ENCODE peak calls at places on chromosomes 6 and 20, in nine cellular contexts. One of them, this sample, is unnamed.

GRCh38 chr6:33566182-33567084 is 13.6 kb downstream of the BAK1 start:
- DNase-seq in NCI-H774: no peak
- DNase-seq in PC-3: peak; percentile 61
- DNase-seq in IMR-90: peak; percentile 60
- DNase-seq in HCT116: no peak
- DNase-seq in stimulated activated CD4-positive, alpha-beta T cell treated with anti-CD3 and anti-CD28 coated beads, Interleukin-15, amount 100 ng/mL, for 48 hours: no peak
- DNase-seq in HAP-1: no peak
- DNase-seq in activated CD4-positive, CD25-positive, alpha-beta regulatory T cell: no peak
- DNase-seq in omental fat pad: no peak
- DNase-seq in this sample: no peak

GRCh38 chr6:125574604-125575003 is 174.8 kb upstream of the HEY2 start:
- DNase-seq in NCI-H774: no peak
- DNase-seq in stimulated activated CD4-positive, alpha-beta T cell treated with anti-CD3 and anti-CD28 coated beads, Interleukin-15, amount 100 ng/mL, for 48 hours: no peak
- DNase-seq in HCT116: no peak
- DNase-seq in omental fat pad: no peak
- DNase-seq in IMR-90: no peak
- DNase-seq in activated CD4-positive, CD25-positive, alpha-beta regulatory T cell: no peak
- DNase-seq in PC-3: no peak
- DNase-seq in HAP-1: no peak
- DNase-seq in this sample: no peak

GRCh38 chr6:117549606-117550005 is 52.7 kb downstream of the GOPC start:
- DNase-seq in HCT116: no peak
- DNase-seq in activated CD4-positive, CD25-positive, alpha-beta regulatory T cell: no peak
- DNase-seq in stimulated activated CD4-positive, alpha-beta T cell treated with anti-CD3 and anti-CD28 coated beads, Interleukin-15, amount 100 ng/mL, for 48 hours: no peak
- DNase-seq in IMR-90: no peak
- DNase-seq in PC-3: no peak
- DNase-seq in omental fat pad: no peak
- DNase-seq in NCI-H774: no peak
- DNase-seq in HAP-1: no peak
- DNase-seq in this sample: no peak

GRCh38 chr20:25543068-25543467 is 42.3 kb downstream of the NINL start:
- DNase-seq in HAP-1: no peak
- DNase-seq in PC-3: peak; percentile 53
- DNase-seq in omental fat pad: no peak
- DNase-seq in HCT116: no peak
- DNase-seq in IMR-90: peak; percentile 66
- DNase-seq in stimulated activated CD4-positive, alpha-beta T cell treated with anti-CD3 and anti-CD28 coated beads, Interleukin-15, amount 100 ng/mL, for 48 hours: no peak
- DNase-seq in NCI-H774: no peak
- DNase-seq in activated CD4-positive, CD25-positive, alpha-beta regulatory T cell: no peak
- DNase-seq in this sample: no peak

GRCh38 chr20:36792422-36792821 is 18.9 kb upstream of the DSN1 start:
- DNase-seq in activated CD4-positive, CD25-positive, alpha-beta regulatory T cell: no peak
- DNase-seq in omental fat pad: no peak
- DNase-seq in PC-3: peak; percentile 74
- DNase-seq in IMR-90: peak; percentile 72
- DNase-seq in HAP-1: peak; percentile 70
- DNase-seq in HCT116: peak; percentile 57
- DNase-seq in stimulated activated CD4-positive, alpha-beta T cell treated with anti-CD3 and anti-CD28 coated beads, Interleukin-15, amount 100 ng/mL, for 48 hours: no peak
- DNase-seq in NCI-H774: no peak
- DNase-seq in this sample: no peak

GRCh38 chr6:18976091-18976490 is 588.9 kb downstream of the RNF144B start:
- DNase-seq in activated CD4-positive, CD25-positive, alpha-beta regulatory T cell: no peak
- DNase-seq in HCT116: no peak
- DNase-seq in NCI-H774: no peak
- DNase-seq in PC-3: no peak
- DNase-seq in IMR-90: no peak
- DNase-seq in omental fat pad: no peak
- DNase-seq in stimulated activated CD4-positive, alpha-beta T cell treated with anti-CD3 and anti-CD28 coated beads, Interleukin-15, amount 100 ng/mL, for 48 hours: no peak
- DNase-seq in HAP-1: no peak
- DNase-seq in this sample: no peak

GRCh38 chr6:137811121-137811911 is 55.7 kb upstream of the TNFAIP3 start:
- DNase-seq in PC-3: peak; percentile 80
- DNase-seq in activated CD4-positive, CD25-positive, alpha-beta regulatory T cell: peak; percentile 27
- DNase-seq in omental fat pad: peak; percentile 58
- DNase-seq in stimulated activated CD4-positive, alpha-beta T cell treated with anti-CD3 and anti-CD28 coated beads, Interleukin-15, amount 100 ng/mL, for 48 hours: peak; percentile 77
- DNase-seq in IMR-90: peak; percentile 96
- DNase-seq in HAP-1: peak; percentile 15
- DNase-seq in NCI-H774: peak; percentile 66
- DNase-seq in HCT116: peak; percentile 55
- DNase-seq in this sample: no peak

GRCh38 chr6:149636116-149636515 is 12.4 kb downstream of the KATNA1 start:
- DNase-seq in activated CD4-positive, CD25-positive, alpha-beta regulatory T cell: no peak
- DNase-seq in stimulated activated CD4-positive, alpha-beta T cell treated with anti-CD3 and anti-CD28 coated beads, Interleukin-15, amount 100 ng/mL, for 48 hours: no peak
- DNase-seq in IMR-90: peak; percentile 63
- DNase-seq in omental fat pad: no peak
- DNase-seq in HCT116: peak; percentile 41
- DNase-seq in HAP-1: peak; percentile 54
- DNase-seq in PC-3: peak; percentile 69
- DNase-seq in NCI-H774: no peak
- DNase-seq in this sample: no peak

GRCh38 chr6:146027586-146028249 is 1.1 kb upstream of the GRM1 start:
- DNase-seq in IMR-90: no peak
- DNase-seq in stimulated activated CD4-positive, alpha-beta T cell treated with anti-CD3 and anti-CD28 coated beads, Interleukin-15, amount 100 ng/mL, for 48 hours: no peak
- DNase-seq in NCI-H774: peak; percentile 17
- DNase-seq in HAP-1: no peak
- DNase-seq in omental fat pad: no peak
- DNase-seq in PC-3: no peak
- DNase-seq in HCT116: no peak
- DNase-seq in activated CD4-positive, CD25-positive, alpha-beta regulatory T cell: no peak
- DNase-seq in this sample: no peak

GRCh38 chr6:160030103-160030502 is 61.2 kb downstream of the IGF2R start:
- DNase-seq in HCT116: no peak
- DNase-seq in HAP-1: peak; percentile 45
- DNase-seq in omental fat pad: peak; percentile 78
- DNase-seq in NCI-H774: no peak
- DNase-seq in IMR-90: peak; percentile 97
- DNase-seq in PC-3: peak; percentile 91
- DNase-seq in activated CD4-positive, CD25-positive, alpha-beta regulatory T cell: no peak
- DNase-seq in stimulated activated CD4-positive, alpha-beta T cell treated with anti-CD3 and anti-CD28 coated beads, Interleukin-15, amount 100 ng/mL, for 48 hours: no peak
- DNase-seq in this sample: peak; percentile 89

This sample was measured in mesothelial cell of epicardium.